ENCODE peak calls at places on chromosomes 16 and 17, in four cellular contexts. G, F, I and B are unnamed samples.

GRCh38 chr17:44794699-44795413 is 35.2 kb downstream of the GJC1 start:
- DNase-seq in G (no peak), F (no peak), I (no peak), B (peak; percentile 84)

GRCh38 chr16:67349172-67349571 is 22.6 kb downstream of the LRRC36 start:
- DNase-seq in F (no peak), G (no peak), I (peak; percentile 53), B (peak; percentile 41)

GRCh38 chr17:61299517-61300513 is 99.8 kb upstream of the TBX2 start:
- DNase-seq in G (no peak), I (no peak), F (no peak), B (no peak)

GRCh38 chr17:21289902-21290571 is 5.5 kb downstream of the MAP2K3 start:
- DNase-seq in G (no peak), F (no peak), I (no peak), B (no peak)

GRCh38 chr17:20896153-20896649 is 146.6 kb downstream of the USP22 start:
- DNase-seq in F (no peak), G (no peak), I (no peak), B (peak; percentile 13)

GRCh38 chr16:84044108-84044488 is 1.5 kb upstream of the SLC38A8 start:
- DNase-seq in I (peak; percentile 73), G (no peak), F (peak; percentile 59), B (peak; percentile 53)

GRCh38 chr17:2023692-2024571 is 1.2 kb downstream of the RTN4RL1 start:
- DNase-seq in G (peak; percentile 82), I (no peak), F (peak; percentile 37), B (peak; percentile 55)

GRCh38 chr17:67559381-67559966 is 158.3 kb upstream of the NOL11 start:
- DNase-seq in I (no peak), F (peak; percentile 26), G (peak; percentile 61), B (no peak)

GRCh38 chr16:89159174-89159849 is 12.2 kb upstream of the CDH15 start:
- DNase-seq in F (no peak), G (no peak), I (peak; percentile 57), B (no peak)

GRCh38 chr17:81245665-81246342 is 6.7 kb downstream of the NDUFAF8 start:
- DNase-seq in G (no peak), I (no peak), F (no peak), B (no peak)

GRCh38 chr17:53649201-53649600 is 173.5 kb upstream of the KIF2B start:
- DNase-seq in I (no peak), F (no peak), G (no peak), B (no peak)

GRCh38 chr17:6548034-6548433 is 8.3 kb downstream of the PITPNM3 start:
- DNase-seq in F (no peak), I (no peak), G (no peak), B (no peak)

GRCh38 chr16:16151315-16151714 is 72.0 kb downstream of the ABCC6 start:
- DNase-seq in G (no peak), F (no peak), I (no peak), B (no peak)

GRCh38 chr17:38871247-38871991 is 1.6 kb downstream of the LASP1 start:
- DNase-seq in I (peak; percentile 98), G (no peak), F (peak; percentile 89), B (peak; percentile 94)

GRCh38 chr16:68790130-68790761 is 53.1 kb upstream of the TANGO6 start:
- DNase-seq in G (no peak), F (no peak), I (peak; percentile 96), B (peak; percentile 70)

GRCh38 chr17:37710344-37710886 is 34.4 kb downstream of the HNF1B start:
- DNase-seq in I (peak; percentile 99), G (peak; percentile 73), F (peak; percentile 43), B (peak; percentile 72)

GRCh38 chr16:70691223-70692129 is 5.6 kb upstream of the MTSS2 start:
- DNase-seq in F (no peak), G (no peak), I (peak; percentile 48), B (no peak)

GRCh38 chr16:67893791-67894399 is 841 bp downstream of the PSKH1 start:
- DNase-seq in F (no peak), G (no peak), I (peak; percentile 60), B (no peak)

GRCh38 chr17:31629696-31630470 is 229.2 kb downstream of the COPRS start:
- DNase-seq in I (no peak), F (no peak), G (no peak), B (no peak)

GRCh38 chr17:47717845-47718621 is 15.0 kb upstream of the TBX21 start:
- DNase-seq in I (no peak), F (no peak), G (no peak), B (no peak)

GRCh38 chr17:63681530-63681929 is 18.4 kb downstream of the LIMD2 start:
- DNase-seq in F (no peak), G (no peak), I (no peak), B (no peak)

GRCh38 chr17:48456584-48456983 is 26.6 kb upstream of the SKAP1 start:
- DNase-seq in G (no peak), F (no peak), I (no peak), B (no peak)

GRCh38 chr16:1366060-1366711 is 14.5 kb downstream of the GNPTG start:
- DNase-seq in G (no peak), F (no peak), I (no peak), B (no peak)

GRCh38 chr17:61205931-61206330 is 193.7 kb upstream of the TBX2 start:
- DNase-seq in I (no peak), G (no peak), F (no peak), B (peak; percentile 13)

GRCh38 chr16:1553976-1554825 is 20.7 kb downstream of the TMEM204 start:
- DNase-seq in G (no peak), F (no peak), I (no peak), B (no peak)

GRCh38 chr17:8117980-8118768 is at the start of gene ALOXE3:
- DNase-seq in I (peak; percentile 49), F (peak; percentile 31), G (peak; percentile 72), B (peak; percentile 86)

GRCh38 chr17:65931246-65932149 is 260.4 kb downstream of the CEP112 start:
- DNase-seq in I (no peak), G (no peak), F (no peak), B (no peak)

GRCh38 chr16:22727285-22728166 is 86.4 kb upstream of the HS3ST2 start:
- DNase-seq in I (no peak), G (no peak), F (no peak), B (no peak)

GRCh38 chr16:22726868-22727267 is 87.1 kb upstream of the HS3ST2 start:
- DNase-seq in F (no peak), I (no peak), G (no peak), B (no peak)

GRCh38 chr16:22732315-22732840 is 81.6 kb upstream of the HS3ST2 start:
- DNase-seq in I (no peak), G (no peak), F (no peak), B (no peak)

GRCh38 chr16:22732959-22733358 is 81.0 kb upstream of the HS3ST2 start:
- DNase-seq in G (no peak), I (no peak), F (no peak), B (no peak)

DNA sequence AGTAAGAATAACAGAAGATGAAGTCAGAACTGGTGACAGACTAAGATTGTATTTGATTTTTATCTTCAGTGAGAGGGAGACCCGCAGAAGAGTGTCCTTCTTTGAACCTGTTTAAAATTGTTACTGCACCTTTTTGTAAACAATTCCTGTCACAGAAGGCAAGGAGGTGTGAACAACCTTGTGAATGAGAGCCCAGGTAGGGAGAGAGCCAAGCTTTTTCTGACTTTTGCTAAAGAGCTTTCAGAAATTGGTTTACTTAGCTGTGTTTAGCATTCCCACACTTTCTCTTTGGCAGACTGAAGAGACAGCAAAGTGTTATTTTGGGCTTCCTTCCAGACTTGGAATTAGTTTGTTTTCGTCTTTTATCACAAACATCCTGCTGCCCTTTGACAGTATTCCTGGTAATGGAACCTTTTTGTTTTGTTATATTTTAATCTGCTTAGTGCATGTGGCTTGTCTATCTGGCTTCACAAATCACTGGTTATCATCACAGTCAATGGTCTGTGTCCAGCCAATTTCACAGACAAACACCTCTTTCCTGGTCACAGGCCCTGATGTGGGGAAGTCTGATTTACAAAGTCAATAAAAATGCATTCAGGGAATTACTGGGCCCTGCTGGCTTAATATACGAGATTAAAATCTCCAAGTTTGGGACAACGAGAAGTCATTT is 85.7 kb upstream of the HS3ST2 start:
- DNase-seq in I (no peak), F (no peak), G (no peak), B (no peak)
- TF ChIP-seq KDM1A in I (no peak), F (no peak), G (no peak), B (no peak)

GRCh38 chr16:75588716-75589115 is 22.5 kb downstream of the GABARAPL2 start:
- DNase-seq in G (no peak), I (no peak), F (no peak), B (no peak)
- H3K4me2 ChIP-seq in G (no peak overlapping the region), I (no peak overlapping the region), F (no peak overlapping the region), B (no peak overlapping the region)

GRCh38 chr17:39938140-39938869 is 10.8 kb downstream of the LRRC3C start:
- DNase-seq in G (no peak), F (no peak), I (peak; percentile 67), B (no peak)
- TF ChIP-seq MAFK in G (no peak), F (no peak), I (no peak), B (no peak)

GRCh38 chr16:20075243-20075642 is 1.6 kb upstream of the GPR139 start:
- DNase-seq in I (no peak), F (no peak), G (no peak), B (no peak)

GRCh38 chr16:20079106-20079505 is 5.4 kb upstream of the GPR139 start:
- DNase-seq in G (no peak), I (no peak), F (no peak), B (no peak)

GRCh38 chr16:20072524-20073202 is 1.0 kb downstream of the GPR139 start:
- DNase-seq in I (no peak), F (no peak), G (no peak), B (no peak)

GRCh38 chr16:20074089-20074956 is 633 bp upstream of the GPR139 start:
- DNase-seq in F (no peak), I (no peak), G (no peak), B (no peak)

DNA sequence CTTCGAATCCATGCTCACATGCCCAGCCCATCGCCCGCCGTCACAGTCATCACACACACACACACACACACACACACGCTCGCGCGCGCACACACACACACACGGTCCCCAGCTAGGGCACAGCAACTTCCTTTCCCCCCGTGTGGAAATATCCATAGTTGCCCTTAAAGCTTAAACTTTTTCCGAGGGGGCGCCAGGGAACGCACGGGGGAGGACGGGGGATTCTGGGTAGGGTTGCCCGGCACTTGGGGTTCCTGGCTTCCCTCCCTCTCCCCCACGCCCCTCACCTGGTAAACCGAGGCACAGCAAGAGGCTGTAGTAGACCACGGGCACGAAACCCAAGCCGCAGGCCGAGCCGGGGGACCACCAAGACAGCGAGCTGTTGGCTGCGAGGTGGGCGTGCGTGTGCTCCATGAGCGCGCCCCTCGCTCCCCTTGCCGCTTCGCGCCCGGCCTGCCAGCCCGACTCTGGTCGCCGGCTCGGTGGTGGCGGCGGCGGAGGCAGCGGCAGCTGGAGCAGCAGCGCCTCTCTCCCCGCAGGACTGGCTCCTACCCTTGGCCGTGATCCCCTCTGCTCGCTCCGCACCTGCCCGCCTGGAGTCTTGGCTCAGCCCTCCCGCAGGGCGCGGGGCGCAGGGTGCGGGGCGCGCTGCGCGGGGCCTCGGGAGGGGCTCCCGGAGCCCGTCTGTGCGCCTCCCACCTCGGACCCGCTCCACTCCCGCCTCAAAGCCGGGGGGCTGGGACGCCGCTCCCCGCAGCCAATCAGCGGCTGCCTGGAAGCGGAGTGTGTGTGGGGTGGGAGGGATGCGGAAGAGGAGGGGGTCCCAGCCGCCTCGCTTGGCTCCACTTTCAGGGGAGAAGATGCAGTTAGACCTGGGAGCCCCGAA is at the start of gene GPR139:
- DNase-seq in G (peak; percentile 83), F (no peak), I (no peak), B (no peak)
- TF ChIP-seq KDM1A in G (peak; percentile 51), F (no peak), I (no peak), B (no peak)